ENCODE peak calls at places on chromosomes 16 and 17, in ten cellular contexts. X is epithelial cell of proximal tubule; K is stimulated activated CD4-positive, alpha-beta T cell treated with anti-CD3 and anti-CD28 coated beads, Interleukin-1b, Interleukin-23, amount 100 ng/mL, for 1 hour; P is HEK293T; Y is NCI-H2081 treated with DMSO at 0.1 percent for 48 hours; M is GM12892; Z is neural crest cell; I is HuH-7.5; G is hypothalamus; E is NCI-H1105. N is an unnamed sample.

GRCh38 chr17:78834571-78834970 is 6.0 kb downstream of the USP36 start:
- DNase-seq in X (no peak), K (no peak), P (no peak), Y (no peak), M (no peak), Z (no peak), I (no peak), G (no peak), E (no peak), N (no peak)

GRCh38 chr16:63702981-63703590 is 1418.8 kb downstream of the CDH11 start:
- DNase-seq in X (peak; percentile 29), K (no peak), P (no peak), Y (no peak), M (no peak), Z (no peak), I (no peak), G (no peak), E (no peak), N (peak; percentile 27)

GRCh38 chr16:3909791-3910583 is 29.5 kb upstream of the CREBBP start:
- DNase-seq in X (no peak), K (no peak), P (no peak), Y (no peak), M (no peak), Z (no peak), I (no peak), G (no peak), E (no peak), N (peak; percentile 60)

GRCh38 chr17:76585649-76586593 is at the start of gene ST6GALNAC2:
- DNase-seq in X (no peak), K (no peak), P (peak; percentile 66), Y (no peak), M (no peak), Z (peak; percentile 35), I (peak; percentile 75), G (no peak), E (peak; percentile 25), N (no peak)

GRCh38 chr16:69039333-69039941 is 66.0 kb upstream of the HAS3 start:
- DNase-seq in X (no peak), K (no peak), P (no peak), Y (no peak), M (no peak), Z (no peak), I (no peak), G (no peak), E (no peak), N (no peak)

GRCh38 chr16:73172621-73173312 is 124.8 kb upstream of the ZFHX3 start:
- DNase-seq in X (no peak), K (no peak), P (peak; percentile 57), Y (peak; percentile 82), M (no peak), Z (peak; percentile 29), I (no peak), G (no peak), E (peak; percentile 59), N (peak; percentile 73)

GRCh38 chr17:50154604-50155003 is 4.1 kb upstream of the PPP1R9B start:
- DNase-seq in X (no peak), K (no peak), P (no peak), Y (no peak), M (no peak), Z (no peak), I (no peak), G (no peak), E (no peak), N (no peak)

GRCh38 chr16:86681440-86681838 is 103.1 kb downstream of the FOXL1 start:
- DNase-seq in X (no peak), K (no peak), P (no peak), Y (no peak), M (no peak), Z (no peak), I (no peak), G (no peak), E (no peak), N (no peak)

GRCh38 chr17:41523787-41524186 is 4.3 kb downstream of the KRT19 start:
- DNase-seq in X (no peak), K (no peak), P (no peak), Y (no peak), M (no peak), Z (no peak), I (no peak), G (no peak), E (peak; percentile 78), N (peak; percentile 65)

GRCh38 chr17:54771409-54771808 is 129.2 kb upstream of the TOM1L1 start:
- DNase-seq in X (peak; percentile 50), K (no peak), P (no peak), Y (no peak), M (no peak), Z (no peak), I (no peak), G (no peak), E (no peak), N (no peak)

GRCh38 chr17:45425125-45425983 is 7.3 kb downstream of the ARHGAP27 start:
- DNase-seq in X (peak; percentile 83), K (no peak), P (peak; percentile 70), Y (peak; percentile 39), M (no peak), Z (peak; percentile 39), I (peak; percentile 84), G (no peak), E (peak; percentile 54), N (peak; percentile 82)

GRCh38 chr17:75980188-75981018 is 1.4 kb downstream of the TEN1 start:
- DNase-seq in X (no peak), K (no peak), P (no peak), Y (no peak), M (no peak), Z (no peak), I (no peak), G (no peak), E (peak; percentile 1), N (no peak)

GRCh38 chr17:63096426-63096825 is 130.4 kb downstream of the TANC2 start:
- DNase-seq in X (no peak), K (no peak), P (no peak), Y (no peak), M (no peak), Z (no peak), I (no peak), G (no peak), E (no peak), N (no peak)

GRCh38 chr17:15404116-15404730 is 62.8 kb upstream of the TEKT3 start:
- DNase-seq in X (no peak), K (no peak), P (no peak), Y (no peak), M (no peak), Z (no peak), I (no peak), G (no peak), E (no peak), N (no peak)

GRCh38 chr16:84331998-84332780 is 36.1 kb upstream of the ATP2C2 start:
- DNase-seq in X (peak; percentile 18), K (no peak), P (no peak), Y (no peak), M (no peak), Z (no peak), I (no peak), G (no peak), E (no peak), N (no peak)

GRCh38 chr16:75216127-75216526 is 2.7 kb upstream of the CTRB1 start:
- DNase-seq in X (no peak), K (no peak), P (no peak), Y (no peak), M (no peak), Z (no peak), I (no peak), G (no peak), E (no peak), N (no peak)

GRCh38 chr16:85459529-85460251 is 153.4 kb upstream of the GSE1 start:
- DNase-seq in X (no peak), K (no peak), P (no peak), Y (no peak), M (no peak), Z (no peak), I (no peak), G (no peak), E (no peak), N (no peak)

GRCh38 chr16:86117756-86118155 is 218.8 kb downstream of the IRF8 start:
- DNase-seq in X (no peak), K (no peak), P (no peak), Y (no peak), M (no peak), Z (no peak), I (no peak), G (no peak), E (no peak), N (peak; percentile 50)

GRCh38 chr16:84252214-84252613 is 12.4 kb upstream of the KCNG4 start:
- DNase-seq in X (no peak), K (no peak), P (no peak), Y (no peak), M (no peak), Z (no peak), I (no peak), G (no peak), E (no peak), N (no peak)

GRCh38 chr16:86994651-86995171 is 322.5 kb downstream of the C16orf95 start:
- DNase-seq in X (peak; percentile 48), K (no peak), P (no peak), Y (no peak), M (no peak), Z (no peak), I (no peak), G (no peak), E (no peak), N (no peak)

GRCh38 chr17:41629826-41630670 is 5.7 kb upstream of the KRT17 start:
- DNase-seq in X (no peak), K (no peak), P (no peak), Y (no peak), M (no peak), Z (no peak), I (no peak), G (no peak), E (no peak), N (no peak)

GRCh38 chr17:2854662-2855061 is 58.4 kb downstream of the RAP1GAP2 start:
- DNase-seq in X (no peak), K (no peak), P (no peak), Y (no peak), M (no peak), Z (no peak), I (no peak), G (no peak), E (peak; percentile 6), N (no peak)

GRCh38 chr17:2957631-2958286 is 105.6 kb downstream of the OR1D5 start:
- DNase-seq in X (no peak), K (no peak), P (no peak), Y (no peak), M (no peak), Z (no peak), I (no peak), G (no peak), E (no peak), N (peak; percentile 64)

GRCh38 chr16:10982430-10983174 is 38.2 kb downstream of the CLEC16A start:
- DNase-seq in X (no peak), K (no peak), P (no peak), Y (no peak), M (no peak), Z (no peak), I (no peak), G (no peak), E (no peak), N (no peak)

GRCh38 chr17:44014437-44015172 is at the start of gene TMEM101:
- DNase-seq in X (peak; percentile 62), K (peak; percentile 74), P (peak; percentile 94), Y (peak; percentile 78), M (peak; percentile 95), Z (peak; percentile 76), I (peak; percentile 91), G (peak; percentile 30), E (peak; percentile 80), N (peak; percentile 96)

GRCh38 chr17:76480676-76481075 is 13.3 kb downstream of the AANAT start:
- DNase-seq in X (no peak), K (no peak), P (no peak), Y (no peak), M (no peak), Z (peak; percentile 58), I (no peak), G (no peak), E (no peak), N (peak; percentile 68)

GRCh38 chr17:68403122-68403521 is 54.2 kb downstream of the WIPI1 start:
- DNase-seq in X (no peak), K (no peak), P (no peak), Y (no peak), M (no peak), Z (no peak), I (no peak), G (no peak), E (no peak), N (no peak)

N was measured in SK-N-DZ.